ENCODE peak calls at places on chromosome 11, in four cellular contexts. One of them, this sample, is unnamed.

GRCh38 chr11:32153747-32154146 is 62.9 kb downstream of the RCN1 start:
- DNase-seq in activated gamma-delta T cell treated with anti-CD3 and anti-CD28 coated beads, Interleukin-2, amount 50 U/mL, for 16 hours: no peak
- DNase-seq in fibroblast of the conjunctiva: no peak
- DNase-seq in mesendoderm: no peak
- DNase-seq in this sample: no peak

GRCh38 chr11:129192150-129192549 is at the start of gene ARHGAP32:
- DNase-seq in activated gamma-delta T cell treated with anti-CD3 and anti-CD28 coated beads, Interleukin-2, amount 50 U/mL, for 16 hours: no peak
- DNase-seq in fibroblast of the conjunctiva: no peak
- DNase-seq in mesendoderm: peak
- DNase-seq in this sample: no peak

GRCh38 chr11:61730222-61730994 is 22.0 kb upstream of the MYRF start:
- DNase-seq in activated gamma-delta T cell treated with anti-CD3 and anti-CD28 coated beads, Interleukin-2, amount 50 U/mL, for 16 hours: no peak
- DNase-seq in fibroblast of the conjunctiva: no peak
- DNase-seq in mesendoderm: no peak
- DNase-seq in this sample: no peak

GRCh38 chr11:118607401-118608267 is at the start of gene PHLDB1:
- DNase-seq in activated gamma-delta T cell treated with anti-CD3 and anti-CD28 coated beads, Interleukin-2, amount 50 U/mL, for 16 hours: no peak
- DNase-seq in fibroblast of the conjunctiva: no peak
- DNase-seq in mesendoderm: peak
- DNase-seq in this sample: peak

GRCh38 chr11:116595305-116595880 is 177.4 kb downstream of the BUD13 start:
- DNase-seq in activated gamma-delta T cell treated with anti-CD3 and anti-CD28 coated beads, Interleukin-2, amount 50 U/mL, for 16 hours: no peak
- DNase-seq in fibroblast of the conjunctiva: no peak
- DNase-seq in mesendoderm: no peak
- DNase-seq in this sample: no peak

GRCh38 chr11:62497132-62497915 is 49.3 kb downstream of the AHNAK start:
- DNase-seq in activated gamma-delta T cell treated with anti-CD3 and anti-CD28 coated beads, Interleukin-2, amount 50 U/mL, for 16 hours: no peak
- DNase-seq in fibroblast of the conjunctiva: peak
- DNase-seq in mesendoderm: peak
- DNase-seq in this sample: no peak

GRCh38 chr11:108929241-108929640 is 264.4 kb downstream of the DDX10 start:
- DNase-seq in activated gamma-delta T cell treated with anti-CD3 and anti-CD28 coated beads, Interleukin-2, amount 50 U/mL, for 16 hours: no peak
- DNase-seq in fibroblast of the conjunctiva: peak
- DNase-seq in mesendoderm: no peak
- DNase-seq in this sample: no peak

GRCh38 chr11:11281626-11282025 is 71.4 kb downstream of the CSNK2A3 start:
- DNase-seq in activated gamma-delta T cell treated with anti-CD3 and anti-CD28 coated beads, Interleukin-2, amount 50 U/mL, for 16 hours: no peak
- DNase-seq in fibroblast of the conjunctiva: no peak
- DNase-seq in mesendoderm: no peak
- DNase-seq in this sample: no peak

GRCh38 chr11:70200212-70200844 is 2.8 kb upstream of the FADD start:
- DNase-seq in activated gamma-delta T cell treated with anti-CD3 and anti-CD28 coated beads, Interleukin-2, amount 50 U/mL, for 16 hours: no peak
- DNase-seq in fibroblast of the conjunctiva: no peak
- DNase-seq in mesendoderm: no peak
- DNase-seq in this sample: no peak

GRCh38 chr11:34747261-34747660 is 126.4 kb downstream of the EHF start:
- DNase-seq in activated gamma-delta T cell treated with anti-CD3 and anti-CD28 coated beads, Interleukin-2, amount 50 U/mL, for 16 hours: no peak
- DNase-seq in fibroblast of the conjunctiva: no peak
- DNase-seq in mesendoderm: no peak
- DNase-seq in this sample: no peak

GRCh38 chr11:62923634-62924411 is 2.7 kb upstream of the CHRM1 start:
- DNase-seq in activated gamma-delta T cell treated with anti-CD3 and anti-CD28 coated beads, Interleukin-2, amount 50 U/mL, for 16 hours: no peak
- DNase-seq in fibroblast of the conjunctiva: no peak
- DNase-seq in mesendoderm: peak
- DNase-seq in this sample: no peak

GRCh38 chr11:9148727-9149126 is 57.3 kb upstream of the SCUBE2 start:
- DNase-seq in activated gamma-delta T cell treated with anti-CD3 and anti-CD28 coated beads, Interleukin-2, amount 50 U/mL, for 16 hours: no peak
- DNase-seq in fibroblast of the conjunctiva: no peak
- DNase-seq in mesendoderm: no peak
- DNase-seq in this sample: no peak

GRCh38 chr11:96704847-96705246 is 315.0 kb downstream of the JRKL start:
- DNase-seq in activated gamma-delta T cell treated with anti-CD3 and anti-CD28 coated beads, Interleukin-2, amount 50 U/mL, for 16 hours: no peak
- DNase-seq in fibroblast of the conjunctiva: no peak
- DNase-seq in mesendoderm: peak
- DNase-seq in this sample: no peak

GRCh38 chr11:117827521-117828511 is 3.3 kb upstream of the FXYD2 start:
- DNase-seq in activated gamma-delta T cell treated with anti-CD3 and anti-CD28 coated beads, Interleukin-2, amount 50 U/mL, for 16 hours: no peak
- DNase-seq in fibroblast of the conjunctiva: no peak
- DNase-seq in mesendoderm: no peak
- DNase-seq in this sample: no peak

GRCh38 chr11:68282141-68282860 is 10.5 kb upstream of the C11orf24 start:
- DNase-seq in activated gamma-delta T cell treated with anti-CD3 and anti-CD28 coated beads, Interleukin-2, amount 50 U/mL, for 16 hours: peak
- DNase-seq in fibroblast of the conjunctiva: no peak
- DNase-seq in mesendoderm: no peak
- DNase-seq in this sample: no peak

This sample was measured in sciatic nerve.